ENCODE peak calls at places on chromosomes 13 and 19, in eight cellular contexts. H, V, Y, M, O, K, L and R are unnamed samples.
A peak's percentile ranks its signal among the peaks of the same experiment; 100 is the strongest.

GRCh38 chr19:44430956-44431355 is 17.3 kb downstream of the ZNF229 start:
- DNase-seq in H (no peak), V (no peak), Y (no peak), M (no peak), O (no peak), K (no peak), L (no peak), R (no peak)

GRCh38 chr13:40640202-40640601 is 26.2 kb downstream of the FOXO1 start:
- DNase-seq in H (no peak), V (no peak), Y (no peak), M (no peak), O (no peak), K (no peak), L (no peak), R (no peak)

GRCh38 chr19:45615795-45616708 is 14.0 kb upstream of the GPR4 start:
- DNase-seq in H (peak; percentile 82), V (peak; percentile 56), Y (peak; percentile 85), M (peak; percentile 86), O (peak; percentile 35), K (peak; percentile 85), L (peak; percentile 78), R (peak; percentile 97)

GRCh38 chr13:113802090-113802531 is 43.1 kb downstream of the TMEM255B start:
- DNase-seq in H (no peak), V (no peak), Y (no peak), M (no peak), O (no peak), K (peak; percentile 84), L (peak; percentile 64), R (peak; percentile 46)

GRCh38 chr19:13132471-13133166 is 14.6 kb downstream of the NACC1 start:
- DNase-seq in H (no peak), V (no peak), Y (no peak), M (peak; percentile 45), O (no peak), K (peak; percentile 64), L (peak; percentile 76), R (no peak)

GRCh38 chr13:87666826-87667225 is 4.3 kb upstream of the SLITRK5 start:
- DNase-seq in H (no peak), V (no peak), Y (no peak), M (no peak), O (peak; percentile 43), K (no peak), L (no peak), R (no peak)

GRCh38 chr19:53877361-53877766 is 4.6 kb upstream of the PRKCG start:
- DNase-seq in H (no peak), V (no peak), Y (no peak), M (no peak), O (no peak), K (no peak), L (no peak), R (no peak)

GRCh38 chr13:75251188-75251587 is 230.8 kb downstream of the TBC1D4 start:
- DNase-seq in H (no peak), V (no peak), Y (no peak), M (no peak), O (no peak), K (no peak), L (no peak), R (no peak)